ENCODE peak calls at places on chromosomes 3 and 15, in eight cellular contexts. E is left ventricle myocardium inferior, H is endothelial cell of umbilical vein, L is tibial artery, R is Peyer's patch, B is endodermal cell, F is tibial nerve, U is breast epithelium. X is an unnamed sample. For H3K9me3 and H3K4me1, the result is how much of the 10 kb centered on the place peaks cover.

GRCh38 chr3:172034786-172035685 is 4.3 kb upstream of the FNDC3B start:
- DNase-seq in E (no peak), H (no peak), L (no peak), R (peak), B (peak), F (peak), U (no peak), X (no peak)

GRCh38 chr15:31523027-31523654 is 196.5 kb downstream of the KLF13 start:
- DNase-seq in E (no peak), H (no peak), L (no peak), R (no peak), B (no peak), F (no peak), U (peak), X (no peak)

GRCh38 chr15:74815121-74815933 is 2.7 kb downstream of the LMAN1L start:
- DNase-seq in E (peak), H (no peak), L (no peak), R (peak), B (no peak), F (no peak), U (peak), X (no peak)

GRCh38 chr3:114650808-114651207 is 357.0 kb downstream of the TIGIT start:
- DNase-seq in E (no peak), H (peak), L (no peak), R (no peak), B (no peak), F (no peak), U (no peak), X (no peak)

GRCh38 chr3:32238027-32238815 is at the start of gene CMTM8:
- DNase-seq in E (peak), H (peak), L (peak), R (peak), B (peak), F (peak), U (no peak), X (peak)

GRCh38 chr3:2851835-2852234 is 258.3 kb downstream of the IL5RA start:
- DNase-seq in E (peak), H (no peak), L (peak), R (peak), B (no peak), F (peak), U (no peak), X (no peak)

GRCh38 chr15:72197460-72198409 is at the start of gene GRAMD2A:
- DNase-seq in E (peak), H (no peak), L (no peak), R (peak), B (peak), F (no peak), U (no peak), X (no peak)

GRCh38 chr3:128395500-128396125 is 71.1 kb downstream of the DNAJB8 start:
- DNase-seq in E (peak), H (peak), L (peak), R (no peak), B (no peak), F (peak), U (no peak), X (no peak)

GRCh38 chr3:98994128-98994762 is 92.8 kb upstream of the DCBLD2 start:
- DNase-seq in E (no peak), H (peak), L (no peak), R (no peak), B (no peak), F (peak), U (no peak), X (no peak)

GRCh38 chr3:20837676-20838302 is 651.8 kb upstream of the SGO1 start:
- DNase-seq in E (no peak), H (no peak), L (no peak), R (no peak), B (peak), F (no peak), U (no peak), X (no peak)
- H3K9me3 ChIP-seq in E (under half), H (under half), L (under half), R (under half), B (under half), F (under half), U (under half), X (under half)

DNA sequence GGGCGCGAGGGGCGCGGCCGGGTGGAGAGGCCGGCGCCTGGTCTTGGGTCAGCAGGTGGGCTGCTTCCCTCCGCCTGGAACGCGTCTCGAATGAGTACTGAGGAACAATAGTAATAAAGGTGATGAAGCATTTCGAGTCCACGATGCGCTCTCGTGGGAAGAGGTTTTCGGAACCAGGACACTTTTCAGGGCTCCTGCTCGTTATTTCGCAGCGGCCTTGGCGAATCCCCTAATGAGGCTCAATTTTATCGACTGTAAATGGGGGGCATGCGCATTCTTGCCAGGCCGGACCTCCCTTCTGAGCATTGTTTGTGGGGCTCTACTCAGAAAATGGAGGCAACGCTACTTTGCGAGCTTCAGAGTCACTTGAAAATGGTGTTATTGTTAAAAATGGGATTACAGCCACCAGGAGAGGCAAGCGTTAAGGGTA is 1.2 kb downstream of the NR2C2 start:
- DNase-seq in E (no peak), H (no peak), L (no peak), R (no peak), B (no peak), F (no peak), U (no peak), X (no peak)
- H3K4me3 ChIP-seq in E (peak), H (peak), L (peak), R (peak), B (peak), F (peak), U (peak), X (peak)

GRCh38 chr3:123080864-123081562 is 14.2 kb downstream of the PDIA5 start:
- DNase-seq in E (no peak), H (peak), L (no peak), R (no peak), B (peak), F (no peak), U (no peak), X (no peak)

GRCh38 chr3:123081718-123082369 is 15.0 kb downstream of the PDIA5 start:
- DNase-seq in E (no peak), H (peak), L (no peak), R (no peak), B (peak), F (no peak), U (no peak), X (no peak)

GRCh38 chr3:123084192-123084591 is 17.4 kb downstream of the PDIA5 start:
- DNase-seq in E (peak), H (no peak), L (peak), R (no peak), B (peak), F (no peak), U (no peak), X (no peak)

GRCh38 chr3:123083446-123084124 is 16.8 kb downstream of the PDIA5 start:
- DNase-seq in E (no peak), H (peak), L (no peak), R (no peak), B (peak), F (no peak), U (no peak), X (no peak)

GRCh38 chr3:123082370-123083065 is 15.7 kb downstream of the PDIA5 start:
- DNase-seq in E (no peak), H (peak), L (no peak), R (no peak), B (peak), F (no peak), U (no peak), X (no peak)
- H3K4me1 ChIP-seq in E (half or more), H (half or more), L (under half), R (under half), B (under half), F (under half), U (under half), X (under half)

GRCh38 chr15:26421065-26421464 is 351.8 kb downstream of the GABRB3 start:
- DNase-seq in E (no peak), H (no peak), L (no peak), R (no peak), B (no peak), F (no peak), U (no peak), X (no peak)
- H3K9me3 ChIP-seq in E (under half), H (under half), L (under half), R (under half), B (under half), F (under half), U (under half), X (under half)

DNA sequence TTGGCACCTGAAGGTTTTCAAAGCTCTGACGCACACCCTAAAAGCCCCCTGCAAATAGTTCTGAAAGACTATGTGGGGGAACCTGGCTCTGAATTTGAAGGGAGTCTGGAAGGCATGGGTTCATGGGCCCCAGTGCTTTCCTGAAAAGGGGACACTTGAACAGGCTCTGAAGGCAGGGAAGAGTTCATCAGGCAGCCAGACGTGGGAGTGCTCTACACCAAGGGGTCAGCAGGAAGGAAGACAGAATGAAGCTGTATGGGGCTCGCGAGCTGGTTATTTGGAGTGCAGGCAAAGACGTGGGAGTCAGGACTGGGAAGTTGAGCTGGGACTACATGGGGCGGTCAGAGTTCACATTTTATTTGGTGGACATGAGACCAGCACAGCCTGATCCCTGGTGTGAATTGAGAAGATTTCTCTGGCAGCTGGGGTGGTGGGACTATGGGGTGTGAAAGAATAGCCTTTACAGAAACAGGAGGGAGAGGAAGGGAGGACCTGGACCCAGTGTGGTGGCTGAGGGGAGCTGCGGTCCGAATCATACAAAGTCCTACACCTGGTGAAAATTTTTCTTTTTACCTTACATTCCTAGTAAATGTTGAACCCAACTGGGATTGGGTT is 12.6 kb downstream of the ABHD6 start:
- DNase-seq in E (no peak), H (peak), L (no peak), R (no peak), B (peak), F (no peak), U (no peak), X (no peak)
- H3K4me3 ChIP-seq in E (no peak), H (no peak), L (no peak), R (peak), B (no peak), F (no peak), U (no peak), X (no peak)

GRCh38 chr15:80584561-80584964 is 110.5 kb upstream of the ABHD17C start:
- DNase-seq in E (no peak), H (no peak), L (no peak), R (peak), B (peak), F (no peak), U (no peak), X (no peak)

GRCh38 chr15:80585544-80586018 is 109.5 kb upstream of the ABHD17C start:
- DNase-seq in E (no peak), H (no peak), L (peak), R (peak), B (peak), F (no peak), U (no peak), X (no peak)

GRCh38 chr15:80584973-80585372 is 110.1 kb upstream of the ABHD17C start:
- DNase-seq in E (no peak), H (no peak), L (no peak), R (no peak), B (no peak), F (no peak), U (no peak), X (no peak)

GRCh38 chr15:80587007-80587406 is 108.1 kb upstream of the ABHD17C start:
- DNase-seq in E (no peak), H (no peak), L (no peak), R (no peak), B (peak), F (no peak), U (no peak), X (no peak)

DNA sequence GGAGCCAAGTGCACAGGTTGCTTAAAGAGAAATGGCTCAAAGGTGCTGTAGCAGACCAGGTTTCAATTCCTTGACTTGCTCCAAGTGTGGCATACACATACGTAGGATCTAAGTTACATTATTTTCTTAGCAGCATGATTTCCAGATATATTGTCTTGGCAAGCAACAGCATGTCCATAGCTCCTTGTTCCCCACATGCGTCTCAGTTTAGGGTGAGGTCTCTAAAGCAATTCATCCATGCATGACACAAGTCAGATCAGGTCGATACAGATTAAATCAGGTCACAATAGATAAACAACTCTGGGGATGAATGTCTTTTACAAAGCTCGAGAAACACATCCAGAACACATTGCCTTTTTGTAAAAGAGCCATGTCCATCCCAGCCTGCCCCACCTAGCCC is 109.0 kb upstream of the ABHD17C start:
- DNase-seq in E (no peak), H (no peak), L (peak), R (no peak), B (no peak), F (no peak), U (no peak), X (no peak)
- H3K4me1 ChIP-seq in E (under half), H (under half), L (under half), R (under half), B (under half), F (under half), U (under half), X (under half)

GRCh38 chr3:45261333-45262110 is 35.4 kb upstream of the TMEM158 start:
- DNase-seq in E (no peak), H (no peak), L (no peak), R (no peak), B (peak), F (no peak), U (no peak), X (no peak)
- H3K9me3 ChIP-seq in E (under half), H (under half), L (under half), R (under half), B (under half), F (under half), U (under half), X (under half)

X was measured in CD8-positive, alpha-beta memory T cell.